ENCODE peak calls at places on chromosomes 13 and 19, in four cellular contexts. Z, H, I and E are unnamed samples.
A peak's percentile ranks its signal among the peaks of the same experiment; 100 is the strongest.

GRCh38 chr19:46691104-46691503 is 25.8 kb downstream of the PRKD2 start:
- DNase-seq in Z (no peak), H (no peak), I (no peak), E (no peak)

GRCh38 chr13:21009036-21009435 is 52.4 kb downstream of the LATS2 start:
- DNase-seq in I (no peak), H (no peak), Z (no peak), E (no peak)

GRCh38 chr13:113656015-113656588 is 1.9 kb downstream of the ATP4B start:
- DNase-seq in I (no peak), H (no peak), Z (no peak), E (no peak)

GRCh38 chr19:10565028-10565566 is 713 bp downstream of the KRI1 start:
- DNase-seq in Z (peak; percentile 67), I (no peak), H (peak; percentile 49), E (peak; percentile 75)

GRCh38 chr19:29294343-29294811 is 81.4 kb upstream of the UQCRFS1 start:
- DNase-seq in H (peak; percentile 53), I (no peak), Z (no peak), E (no peak)

GRCh38 chr19:16846901-16847300 is 17.7 kb downstream of the SIN3B start:
- DNase-seq in H (no peak), I (no peak), Z (no peak), E (no peak)

GRCh38 chr13:52399037-52399436 is 6.9 kb downstream of the THSD1 start:
- DNase-seq in Z (no peak), I (no peak), H (no peak), E (no peak)

GRCh38 chr13:105925496-105925895 is 610.0 kb downstream of the EFNB2 start:
- DNase-seq in I (no peak), Z (no peak), H (peak; percentile 54), E (peak; percentile 84)

GRCh38 chr19:23802290-23802689 is 43.6 kb upstream of the ZNF681 start:
- DNase-seq in I (no peak), H (no peak), Z (no peak), E (no peak)

GRCh38 chr13:36157475-36157874 is 26.3 kb upstream of the DCLK1 start:
- DNase-seq in Z (no peak), H (no peak), I (no peak), E (no peak)

GRCh38 chr19:49890349-49891311 is 6.1 kb downstream of the IL4I1 start:
- DNase-seq in I (peak; percentile 47), Z (peak; percentile 54), H (no peak), E (no peak)

GRCh38 chr19:44180968-44181367 is 16.1 kb downstream of the ZNF226 start:
- DNase-seq in I (no peak), Z (no peak), H (no peak), E (no peak)